ENCODE peak calls at places on chromosomes 12 and 14, in nine cellular contexts. One of them, this sample, is unnamed.

GRCh38 chr14:98816195-98816594 is 455.8 kb downstream of the BCL11B start:
- DNase-seq in stimulated activated CD4-positive, alpha-beta T cell treated with anti-CD3 and anti-CD28 coated beads, Interleukin-4, amount 100 ng/mL, for 1 hour: no peak
- DNase-seq in AG10803: no peak
- DNase-seq in GM13976: no peak
- DNase-seq in dermis blood vessel endothelial cell: no peak
- DNase-seq in astrocyte of the hippocampus: no peak
- DNase-seq in pancreas: no peak
- DNase-seq in astrocyte of the cerebellum: no peak
- DNase-seq in stimulated activated naive CD8-positive, alpha-beta T cell treated with anti-CD3 and anti-CD28 coated beads, Interleukin-15, amount 100 ng/mL, for 72 hours: no peak
- DNase-seq in this sample: no peak

GRCh38 chr12:124906606-124907261 is 7.7 kb downstream of the UBC start:
- DNase-seq in stimulated activated CD4-positive, alpha-beta T cell treated with anti-CD3 and anti-CD28 coated beads, Interleukin-4, amount 100 ng/mL, for 1 hour: peak
- DNase-seq in stimulated activated naive CD8-positive, alpha-beta T cell treated with anti-CD3 and anti-CD28 coated beads, Interleukin-15, amount 100 ng/mL, for 72 hours: peak
- DNase-seq in astrocyte of the cerebellum: peak
- DNase-seq in AG10803: peak
- DNase-seq in pancreas: peak
- DNase-seq in astrocyte of the hippocampus: peak
- DNase-seq in dermis blood vessel endothelial cell: peak
- DNase-seq in GM13976: peak
- DNase-seq in this sample: no peak

GRCh38 chr12:73445658-73446324 is 1091.8 kb upstream of the ATXN7L3B start:
- DNase-seq in stimulated activated CD4-positive, alpha-beta T cell treated with anti-CD3 and anti-CD28 coated beads, Interleukin-4, amount 100 ng/mL, for 1 hour: no peak
- DNase-seq in astrocyte of the hippocampus: no peak
- DNase-seq in dermis blood vessel endothelial cell: no peak
- DNase-seq in astrocyte of the cerebellum: no peak
- DNase-seq in stimulated activated naive CD8-positive, alpha-beta T cell treated with anti-CD3 and anti-CD28 coated beads, Interleukin-15, amount 100 ng/mL, for 72 hours: no peak
- DNase-seq in pancreas: no peak
- DNase-seq in AG10803: no peak
- DNase-seq in GM13976: no peak
- DNase-seq in this sample: no peak

GRCh38 chr14:74929242-74929641 is 6.2 kb upstream of the RPS6KL1 start:
- DNase-seq in AG10803: no peak
- DNase-seq in astrocyte of the cerebellum: no peak
- DNase-seq in astrocyte of the hippocampus: no peak
- DNase-seq in pancreas: no peak
- DNase-seq in stimulated activated CD4-positive, alpha-beta T cell treated with anti-CD3 and anti-CD28 coated beads, Interleukin-4, amount 100 ng/mL, for 1 hour: no peak
- DNase-seq in dermis blood vessel endothelial cell: no peak
- DNase-seq in stimulated activated naive CD8-positive, alpha-beta T cell treated with anti-CD3 and anti-CD28 coated beads, Interleukin-15, amount 100 ng/mL, for 72 hours: no peak
- DNase-seq in GM13976: no peak
- DNase-seq in this sample: no peak

GRCh38 chr12:116783503-116784237 is 45.6 kb downstream of the RNFT2 start:
- DNase-seq in stimulated activated naive CD8-positive, alpha-beta T cell treated with anti-CD3 and anti-CD28 coated beads, Interleukin-15, amount 100 ng/mL, for 72 hours: no peak
- DNase-seq in AG10803: no peak
- DNase-seq in GM13976: no peak
- DNase-seq in dermis blood vessel endothelial cell: no peak
- DNase-seq in stimulated activated CD4-positive, alpha-beta T cell treated with anti-CD3 and anti-CD28 coated beads, Interleukin-4, amount 100 ng/mL, for 1 hour: no peak
- DNase-seq in astrocyte of the cerebellum: no peak
- DNase-seq in astrocyte of the hippocampus: no peak
- DNase-seq in pancreas: no peak
- DNase-seq in this sample: no peak

GRCh38 chr14:20429801-20430669 is 5.9 kb downstream of the KLHL33 start:
- DNase-seq in stimulated activated naive CD8-positive, alpha-beta T cell treated with anti-CD3 and anti-CD28 coated beads, Interleukin-15, amount 100 ng/mL, for 72 hours: peak
- DNase-seq in GM13976: no peak
- DNase-seq in stimulated activated CD4-positive, alpha-beta T cell treated with anti-CD3 and anti-CD28 coated beads, Interleukin-4, amount 100 ng/mL, for 1 hour: no peak
- DNase-seq in dermis blood vessel endothelial cell: peak
- DNase-seq in AG10803: no peak
- DNase-seq in astrocyte of the cerebellum: no peak
- DNase-seq in astrocyte of the hippocampus: no peak
- DNase-seq in pancreas: no peak
- DNase-seq in this sample: no peak

GRCh38 chr12:39971348-39971747 is 134.5 kb downstream of the SLC2A13 start:
- DNase-seq in GM13976: no peak
- DNase-seq in pancreas: no peak
- DNase-seq in astrocyte of the cerebellum: no peak
- DNase-seq in astrocyte of the hippocampus: no peak
- DNase-seq in stimulated activated naive CD8-positive, alpha-beta T cell treated with anti-CD3 and anti-CD28 coated beads, Interleukin-15, amount 100 ng/mL, for 72 hours: no peak
- DNase-seq in dermis blood vessel endothelial cell: no peak
- DNase-seq in AG10803: no peak
- DNase-seq in stimulated activated CD4-positive, alpha-beta T cell treated with anti-CD3 and anti-CD28 coated beads, Interleukin-4, amount 100 ng/mL, for 1 hour: no peak
- DNase-seq in this sample: no peak

GRCh38 chr12:24424889-24425600 is 475.6 kb upstream of the SOX5 start:
- DNase-seq in dermis blood vessel endothelial cell: no peak
- DNase-seq in astrocyte of the cerebellum: no peak
- DNase-seq in GM13976: no peak
- DNase-seq in stimulated activated naive CD8-positive, alpha-beta T cell treated with anti-CD3 and anti-CD28 coated beads, Interleukin-15, amount 100 ng/mL, for 72 hours: no peak
- DNase-seq in AG10803: no peak
- DNase-seq in pancreas: no peak
- DNase-seq in astrocyte of the hippocampus: peak
- DNase-seq in stimulated activated CD4-positive, alpha-beta T cell treated with anti-CD3 and anti-CD28 coated beads, Interleukin-4, amount 100 ng/mL, for 1 hour: no peak
- DNase-seq in this sample: no peak

GRCh38 chr12:58583541-58583940 is 336.8 kb downstream of the LRIG3 start:
- DNase-seq in astrocyte of the hippocampus: no peak
- DNase-seq in stimulated activated CD4-positive, alpha-beta T cell treated with anti-CD3 and anti-CD28 coated beads, Interleukin-4, amount 100 ng/mL, for 1 hour: no peak
- DNase-seq in dermis blood vessel endothelial cell: no peak
- DNase-seq in GM13976: no peak
- DNase-seq in pancreas: no peak
- DNase-seq in stimulated activated naive CD8-positive, alpha-beta T cell treated with anti-CD3 and anti-CD28 coated beads, Interleukin-15, amount 100 ng/mL, for 72 hours: no peak
- DNase-seq in astrocyte of the cerebellum: no peak
- DNase-seq in AG10803: peak
- DNase-seq in this sample: no peak

GRCh38 chr12:75323663-75324062 is 6.5 kb downstream of the CAPS2 start:
- DNase-seq in astrocyte of the cerebellum: no peak
- DNase-seq in pancreas: no peak
- DNase-seq in astrocyte of the hippocampus: no peak
- DNase-seq in AG10803: no peak
- DNase-seq in dermis blood vessel endothelial cell: no peak
- DNase-seq in GM13976: no peak
- DNase-seq in stimulated activated CD4-positive, alpha-beta T cell treated with anti-CD3 and anti-CD28 coated beads, Interleukin-4, amount 100 ng/mL, for 1 hour: no peak
- DNase-seq in stimulated activated naive CD8-positive, alpha-beta T cell treated with anti-CD3 and anti-CD28 coated beads, Interleukin-15, amount 100 ng/mL, for 72 hours: no peak
- DNase-seq in this sample: no peak

This sample was measured in GM06990.